ENCODE peak calls at places on chromosomes 12 and 14, in eight cellular contexts. M is AG04450; G is fibroblast of the conjunctiva; F is NCI-H510A; V is left kidney; T is endothelial cell of umbilical vein; Z is stimulated activated CD8-positive, alpha-beta memory T cell treated with anti-CD3 and anti-CD28 coated beads, Interleukin-15, amount 100 ng/mL, for 24 hours; Q is GM04503. O is an unnamed sample.

GRCh38 chr12:112705037-112705632 is 86.4 kb upstream of the RPH3A start:
- DNase-seq in Z (no peak), M (no peak), Q (no peak), G (no peak), F (no peak), T (no peak), V (no peak), O (no peak)

GRCh38 chr12:66896797-66897196 is 217.9 kb upstream of the GRIP1 start:
- DNase-seq in T (no peak), G (no peak), Z (no peak), F (no peak), Q (no peak), M (no peak), V (no peak), O (no peak)

GRCh38 chr14:52279405-52279804 is 11.9 kb downstream of the PTGDR start:
- DNase-seq in M (no peak), F (no peak), Z (no peak), T (no peak), G (peak), V (no peak), Q (no peak), O (no peak)

GRCh38 chr14:64713677-64714076 is 9.5 kb downstream of the PLEKHG3 start:
- DNase-seq in F (no peak), T (no peak), G (no peak), Z (no peak), M (no peak), Q (no peak), V (no peak), O (no peak)

GRCh38 chr12:27583981-27584380 is 60.0 kb downstream of the PPFIBP1 start:
- DNase-seq in Q (no peak), Z (no peak), F (no peak), V (no peak), M (no peak), G (no peak), T (no peak), O (no peak)

GRCh38 chr12:102513272-102513671 is 32.9 kb upstream of the IGF1 start:
- DNase-seq in Q (no peak), F (no peak), M (no peak), G (no peak), T (no peak), V (no peak), Z (no peak), O (no peak)

GRCh38 chr12:113030875-113031525 is 25.5 kb upstream of the DTX1 start:
- DNase-seq in M (no peak), Z (no peak), V (peak), G (peak), Q (no peak), T (peak), F (peak), O (no peak)

GRCh38 chr12:75208851-75209781 is 523 bp downstream of the KCNC2 start:
- DNase-seq in Z (no peak), V (peak), Q (no peak), M (peak), G (no peak), T (peak), F (peak), O (no peak)

GRCh38 chr12:119859241-119859640 is 17.9 kb downstream of the CIT start:
- DNase-seq in Q (no peak), V (no peak), Z (no peak), F (no peak), M (no peak), G (no peak), T (no peak), O (no peak)

GRCh38 chr12:12018454-12018853 is 52.3 kb upstream of the BCL2L14 start:
- DNase-seq in Q (no peak), Z (no peak), F (no peak), G (peak), V (no peak), T (no peak), M (no peak), O (no peak)

GRCh38 chr12:84723988-84724387 is 188.6 kb downstream of the SLC6A15 start:
- DNase-seq in Q (no peak), M (no peak), G (no peak), F (no peak), V (no peak), Z (no peak), T (no peak), O (no peak)

GRCh38 chr12:92928431-92928961 is 599 bp downstream of the EEA1 start:
- DNase-seq in F (peak), T (peak), Q (no peak), G (no peak), Z (peak), M (no peak), V (no peak), O (no peak)

GRCh38 chr12:8644345-8645248 is 18.0 kb downstream of the MFAP5 start:
- DNase-seq in M (no peak), V (no peak), T (no peak), F (no peak), G (no peak), Z (no peak), Q (no peak), O (no peak)

GRCh38 chr12:109475993-109476806 is 900 bp downstream of the KCTD10 start:
- DNase-seq in V (peak), M (no peak), F (no peak), Q (no peak), G (no peak), Z (no peak), T (no peak), O (no peak)

GRCh38 chr12:89082354-89082753 is 269.9 kb downstream of the DUSP6 start:
- DNase-seq in V (no peak), Q (no peak), Z (no peak), G (no peak), T (peak), M (no peak), F (no peak), O (no peak)

GRCh38 chr14:52961060-52961639 is 10.3 kb upstream of the FERMT2 start:
- DNase-seq in Z (no peak), F (no peak), G (no peak), T (peak), Q (no peak), M (peak), V (peak), O (no peak)

GRCh38 chr12:89707623-89707991 is 1.0 kb downstream of the ATP2B1 start:
- DNase-seq in T (peak), Z (no peak), V (peak), G (no peak), Q (no peak), F (no peak), M (no peak), O (no peak)

GRCh38 chr12:130526813-130527212 is 189.1 kb downstream of the PIWIL1 start:
- DNase-seq in Q (no peak), V (peak), G (no peak), T (no peak), M (no peak), F (no peak), Z (no peak), O (no peak)

GRCh38 chr12:71662861-71663560 is 637 bp downstream of the ZFC3H1 start:
- DNase-seq in V (peak), Q (peak), T (peak), G (peak), M (no peak), F (peak), Z (peak), O (peak)

GRCh38 chr12:121378736-121379135 is 21.2 kb upstream of the RNF34 start:
- DNase-seq in V (no peak), Z (no peak), G (no peak), M (no peak), Q (no peak), F (no peak), T (no peak), O (no peak)